ENCODE peak calls at places on chromosome 4, in four cellular contexts. O, F, Z and Y are unnamed samples. For H3K27me3 and H3K4me1, the result is how much of the 10 kb centered on the place peaks cover.

GRCh38 chr4:122539861-122540465 is 80.9 kb downstream of the IL21 start:
- DNase-seq in O (no peak), Z (no peak), F (peak), Y (no peak)

GRCh38 chr4:70559216-70559830 is 32.7 kb upstream of the AMBN start:
- DNase-seq in F (peak), Z (peak), O (peak), Y (no peak)

GRCh38 chr4:165010991-165011390 is 20.8 kb upstream of the TRIM60 start:
- DNase-seq in Z (no peak), F (no peak), O (no peak), Y (no peak)

GRCh38 chr4:8435656-8436121 is 4.8 kb downstream of the ACOX3 start:
- DNase-seq in Z (no peak), F (no peak), O (peak), Y (no peak)

GRCh38 chr4:175971393-175972179 is 94.1 kb upstream of the WDR17 start:
- DNase-seq in O (no peak), Z (no peak), F (peak), Y (no peak)

GRCh38 chr4:80452768-80453167 is 117.2 kb downstream of the CFAP299 start:
- DNase-seq in O (no peak), Z (no peak), F (no peak), Y (no peak)

GRCh38 chr4:183541081-183542045 is 36.5 kb downstream of the ING2 start:
- DNase-seq in O (no peak), F (no peak), Z (no peak), Y (no peak)

GRCh38 chr4:174505892-174506291 is 16.4 kb downstream of the HPGD start:
- DNase-seq in O (no peak), F (no peak), Z (no peak), Y (no peak)

GRCh38 chr4:12633058-12633651 is 851.0 kb downstream of the RAB28 start:
- DNase-seq in Z (peak), F (peak), O (peak), Y (peak)

GRCh38 chr4:67051000-67051789 is 494.1 kb downstream of the CENPC start:
- DNase-seq in F (no peak), O (no peak), Z (no peak), Y (no peak)

GRCh38 chr4:88792268-88792781 is 94.7 kb upstream of the NAP1L5 start:
- DNase-seq in F (no peak), O (no peak), Z (no peak), Y (no peak)

GRCh38 chr4:175998782-175999181 is 66.9 kb upstream of the WDR17 start:
- DNase-seq in O (no peak), Z (peak), F (peak), Y (no peak)

GRCh38 chr4:123746981-123747380 is 350.4 kb downstream of the SPRY1 start:
- DNase-seq in O (no peak), Z (no peak), F (no peak), Y (no peak)

GRCh38 chr4:149500806-149501205 is 314.8 kb downstream of the IQCM start:
- DNase-seq in Z (no peak), F (no peak), O (no peak), Y (no peak)

GRCh38 chr4:95107635-95108034 is 349.9 kb downstream of the BMPR1B start:
- DNase-seq in F (no peak), Z (no peak), O (no peak), Y (no peak)

GRCh38 chr4:145099653-145100052 is 1.5 kb downstream of the ABCE1 start:
- DNase-seq in Z (no peak), O (no peak), F (peak), Y (no peak)

GRCh38 chr4:8303485-8304281 is 34.1 kb downstream of the HTRA3 start:
- DNase-seq in Z (peak), O (no peak), F (peak), Y (no peak)

GRCh38 chr4:82519072-82519471 is 42.7 kb downstream of the TMEM150C start:
- DNase-seq in Z (no peak), O (no peak), F (no peak), Y (no peak)

GRCh38 chr4:1797298-1797860 is 4.3 kb downstream of the FGFR3 start:
- DNase-seq in Z (no peak), O (no peak), F (no peak), Y (no peak)

GRCh38 chr4:169956441-169956840 is 69.8 kb downstream of the MFAP3L start:
- DNase-seq in F (no peak), O (no peak), Z (no peak), Y (no peak)

GRCh38 chr4:39658756-39659155 is 20.1 kb upstream of the SMIM14 start:
- DNase-seq in O (no peak), F (no peak), Z (no peak), Y (no peak)
- TF ChIP-seq CTCF in O (no peak), F (no peak), Z (peak), Y (peak)

GRCh38 chr4:5836943-5837342 is 55.9 kb downstream of the CRMP1 start:
- DNase-seq in O (no peak), Z (no peak), F (no peak), Y (no peak)

GRCh38 chr4:5839332-5839731 is 53.6 kb downstream of the CRMP1 start:
- DNase-seq in F (no peak), O (no peak), Z (no peak), Y (no peak)

GRCh38 chr4:5842456-5842855 is 50.4 kb downstream of the CRMP1 start:
- DNase-seq in O (no peak), F (no peak), Z (no peak), Y (no peak)

GRCh38 chr4:5843573-5844239 is 49.2 kb downstream of the CRMP1 start:
- DNase-seq in O (no peak), Z (no peak), F (no peak), Y (no peak)

GRCh38 chr4:5839751-5840674 is 52.9 kb downstream of the CRMP1 start:
- DNase-seq in Z (no peak), O (no peak), F (peak), Y (peak)
- H3K27me3 ChIP-seq in Z (half or more), O (under half), F (under half), Y (under half)

DNA sequence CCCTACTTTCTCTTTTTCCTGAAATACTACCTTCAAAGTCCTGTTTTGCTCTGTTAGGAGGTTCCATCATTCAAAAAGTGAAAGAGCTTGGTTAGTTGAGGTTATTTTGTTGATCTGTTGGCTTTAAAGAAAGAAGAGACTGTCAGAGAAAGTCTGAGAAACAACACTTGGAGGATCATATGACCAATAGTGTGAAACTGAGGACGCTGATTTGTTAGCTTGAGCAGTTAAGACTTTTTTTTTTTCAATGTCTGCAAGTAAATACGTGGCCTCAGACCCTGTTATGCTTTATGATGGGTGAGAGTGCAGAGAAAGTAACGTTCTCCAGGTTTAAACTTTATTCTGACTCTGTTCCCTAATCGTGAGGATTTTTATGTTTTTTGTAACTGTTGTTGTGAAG is 45.9 kb downstream of the GAB1 start:
- DNase-seq in O (no peak), Z (no peak), F (no peak), Y (no peak)
- H3K4me1 ChIP-seq in O (under half), Z (under half), F (under half), Y (half or more)

DNA sequence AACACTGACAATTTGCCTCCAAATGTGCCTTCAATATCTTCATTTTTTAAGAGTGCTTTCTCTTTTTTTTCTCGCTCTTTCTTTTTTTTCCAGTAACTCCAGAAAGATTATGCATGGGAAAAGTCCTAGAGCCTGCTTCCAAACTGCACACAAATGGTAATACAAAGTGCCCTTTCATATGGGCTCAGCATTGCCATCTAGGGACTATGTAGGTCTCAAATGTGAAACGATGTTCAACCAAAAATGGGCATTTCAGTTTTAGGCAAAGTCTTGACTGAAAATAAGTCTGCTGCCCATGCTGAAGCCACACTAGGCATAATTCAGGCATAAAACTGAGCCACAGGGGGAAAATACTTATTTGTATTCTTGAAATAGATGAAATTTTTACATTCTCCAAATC is 65.6 kb downstream of the SYNPO2 start:
- DNase-seq in Z (no peak), F (peak), O (no peak), Y (no peak)
- TF ChIP-seq CTCF in Z (no peak), F (peak), O (no peak), Y (peak)

GRCh38 chr4:128006592-128006991 is 41.4 kb downstream of the ABHD18 start:
- DNase-seq in F (no peak), Z (no peak), O (no peak), Y (no peak)
- H3K27me3 ChIP-seq in F (under half), Z (under half), O (under half), Y (under half)